ENCODE peak calls at places on chromosome 7, in ten cellular contexts. Y is H7, T is T-helper 1 cell, I is Calu3, J is LHCN-M2, S is coronary artery, D is WTC11, P is HCEC 1CT, Q is T1000, Z is EH. A is an unnamed sample.

GRCh38 chr7:5792268-5792667 is 10.8 kb upstream of the RNF216 start:
- DNase-seq in Y (no peak), D (no peak), P (no peak), I (no peak), J (no peak), Z (no peak), T (no peak), S (no peak), Q (no peak), A (no peak)

GRCh38 chr7:55474944-55475911 is 97.1 kb downstream of the VOPP1 start:
- DNase-seq in T (peak; percentile 62), S (peak; percentile 53), I (no peak), P (no peak), Y (no peak), Q (no peak), J (no peak), Z (no peak), D (no peak), A (no peak)

GRCh38 chr7:43307522-43307921 is 195.1 kb downstream of the HECW1 start:
- DNase-seq in S (no peak), T (no peak), Q (no peak), J (peak; percentile 63), P (no peak), Z (no peak), I (no peak), Y (no peak), D (no peak), A (no peak)

GRCh38 chr7:44189286-44189992 is at the start of gene GCK:
- DNase-seq in J (no peak), Y (peak; percentile 53), Q (no peak), P (no peak), D (no peak), T (no peak), I (no peak), Z (no peak), S (no peak), A (no peak)

GRCh38 chr7:135207739-135208416 is 3.4 kb downstream of the WDR91 start:
- DNase-seq in D (no peak), T (no peak), J (no peak), Q (no peak), S (no peak), P (no peak), Y (no peak), I (no peak), Z (no peak), A (peak; percentile 62)

GRCh38 chr7:91066627-91067026 is 197.6 kb upstream of the FZD1 start:
- DNase-seq in Z (no peak), I (no peak), J (no peak), T (no peak), Q (no peak), S (no peak), P (no peak), D (no peak), Y (peak; percentile 57), A (no peak)

GRCh38 chr7:47449810-47450586 is 131.9 kb downstream of the TNS3 start:
- DNase-seq in Z (peak; percentile 97), Q (no peak), Y (no peak), P (peak; percentile 73), D (no peak), S (peak; percentile 58), I (no peak), J (peak; percentile 91), T (no peak), A (no peak)

GRCh38 chr7:157887400-157887799 is 550.6 kb downstream of the DNAJB6 start:
- DNase-seq in D (no peak), I (no peak), Q (no peak), J (no peak), P (no peak), S (no peak), Z (no peak), T (no peak), Y (no peak), A (no peak)

GRCh38 chr7:27693794-27694193 is 31.1 kb upstream of the HIBADH start:
- DNase-seq in Z (no peak), Y (peak; percentile 21), J (no peak), Q (no peak), I (peak; percentile 34), T (no peak), D (no peak), S (no peak), P (no peak), A (no peak)

GRCh38 chr7:50791921-50792341 is 9.2 kb upstream of the GRB10 start:
- DNase-seq in I (no peak), Z (peak; percentile 56), J (peak; percentile 55), P (peak; percentile 38), T (no peak), D (no peak), Y (no peak), Q (no peak), S (no peak), A (no peak)

GRCh38 chr7:44286618-44287487 is 38.5 kb downstream of the CAMK2B start:
- DNase-seq in D (peak; percentile 10), P (no peak), T (no peak), I (no peak), Y (peak; percentile 46), J (no peak), Z (no peak), Q (no peak), S (peak; percentile 65), A (no peak)

GRCh38 chr7:5827755-5828154 is 46.3 kb upstream of the RNF216 start:
- DNase-seq in Q (no peak), T (peak; percentile 37), J (no peak), Z (peak; percentile 7), Y (peak; percentile 59), D (peak; percentile 60), S (no peak), I (peak; percentile 72), P (peak; percentile 3), A (peak; percentile 24)

GRCh38 chr7:64871761-64872160 is 31.3 kb upstream of the ZNF273 start:
- DNase-seq in D (no peak), I (no peak), T (no peak), J (no peak), Z (no peak), Q (no peak), P (no peak), S (no peak), Y (peak; percentile 13), A (no peak)

GRCh38 chr7:100353685-100354330 is 4.1 kb upstream of the PILRB start:
- DNase-seq in J (no peak), I (no peak), P (no peak), T (no peak), S (peak; percentile 69), Q (no peak), D (no peak), Y (no peak), Z (no peak), A (no peak)

GRCh38 chr7:100604976-100605911 is 3.1 kb downstream of the PCOLCE start:
- DNase-seq in S (no peak), I (peak; percentile 37), T (no peak), Y (peak; percentile 91), Z (no peak), D (peak; percentile 76), Q (no peak), J (no peak), P (no peak), A (no peak)

GRCh38 chr7:110413038-110413437 is 677.9 kb upstream of the LRRN3 start:
- DNase-seq in Z (no peak), J (no peak), T (no peak), I (no peak), D (no peak), Q (no peak), Y (no peak), P (no peak), S (no peak), A (no peak)

GRCh38 chr7:100407285-100408180 is 21.0 kb downstream of the ZCWPW1 start:
- DNase-seq in Q (no peak), Y (peak; percentile 64), I (peak; percentile 27), D (no peak), Z (peak; percentile 79), P (peak; percentile 71), J (peak; percentile 78), S (no peak), T (peak; percentile 61), A (peak; percentile 68)

GRCh38 chr7:8817448-8818036 is 384.1 kb downstream of the NXPH1 start:
- DNase-seq in Y (no peak), T (no peak), J (no peak), P (no peak), Z (no peak), D (no peak), Q (no peak), I (no peak), S (no peak), A (no peak)

A was measured in GM20000.